ENCODE peak calls at places on chromosomes 5 and 9, in eight cellular contexts. B is GM20000, K is pancreas, P is adrenal gland, I is H9, L is WTC11, N is GM12865, X is heart right ventricle. C is an unnamed sample.

GRCh38 chr9:83959061-83959460 is 21.0 kb downstream of the HNRNPK start:
- DNase-seq in B (no peak), K (no peak), P (peak), I (no peak), L (no peak), N (no peak), X (no peak), C (peak)

GRCh38 chr9:16516887-16517286 is 353.6 kb downstream of the BNC2 start:
- DNase-seq in B (no peak), K (no peak), P (no peak), I (no peak), L (no peak), N (no peak), X (no peak), C (no peak)

GRCh38 chr5:76114192-76114795 is 31.1 kb downstream of the SV2C start:
- DNase-seq in B (no peak), K (peak), P (no peak), I (no peak), L (peak), N (no peak), X (no peak), C (no peak)

GRCh38 chr5:72041643-72042042 is 65.6 kb upstream of the MAP1B start:
- DNase-seq in B (no peak), K (no peak), P (no peak), I (no peak), L (no peak), N (no peak), X (no peak), C (no peak)

GRCh38 chr5:126526493-126526892 is 68.5 kb downstream of the ALDH7A1 start:
- DNase-seq in B (no peak), K (no peak), P (no peak), I (no peak), L (no peak), N (no peak), X (no peak), C (no peak)

GRCh38 chr5:142522983-142523382 is 162.9 kb downstream of the FGF1 start:
- DNase-seq in B (no peak), K (no peak), P (no peak), I (no peak), L (no peak), N (no peak), X (no peak), C (no peak)

GRCh38 chr9:119092125-119092524 is 277.1 kb downstream of the BRINP1 start:
- DNase-seq in B (no peak), K (no peak), P (peak), I (no peak), L (no peak), N (no peak), X (no peak), C (no peak)

GRCh38 chr5:140966293-140967225 is at the start of gene PCDHAC2:
- DNase-seq in B (no peak), K (peak), P (peak), I (peak), L (peak), N (no peak), X (peak), C (peak)

GRCh38 chr9:113737414-113738271 is 138.5 kb upstream of the ZNF618 start:
- DNase-seq in B (peak), K (peak), P (peak), I (peak), L (peak), N (peak), X (no peak), C (peak)

GRCh38 chr5:33806736-33807442 is 84.9 kb downstream of the ADAMTS12 start:
- DNase-seq in B (no peak), K (no peak), P (no peak), I (no peak), L (no peak), N (no peak), X (no peak), C (no peak)

GRCh38 chr5:140295414-140295813 is 7.5 kb downstream of the PFDN1 start:
- DNase-seq in B (no peak), K (peak), P (peak), I (no peak), L (no peak), N (peak), X (no peak), C (no peak)

GRCh38 chr5:66960373-66961137 is 236.0 kb downstream of the CD180 start:
- DNase-seq in B (no peak), K (no peak), P (peak), I (no peak), L (no peak), N (no peak), X (no peak), C (no peak)

GRCh38 chr5:106121972-106122605 is 1548.6 kb downstream of the EFNA5 start:
- DNase-seq in B (peak), K (no peak), P (peak), I (peak), L (peak), N (peak), X (no peak), C (peak)

GRCh38 chr9:125513634-125514413 is 193.2 kb downstream of the MAPKAP1 start:
- DNase-seq in B (peak), K (peak), P (peak), I (no peak), L (no peak), N (peak), X (no peak), C (no peak)

GRCh38 chr9:6197330-6197729 is 18.3 kb upstream of the IL33 start:
- DNase-seq in B (no peak), K (no peak), P (no peak), I (peak), L (no peak), N (peak), X (no peak), C (no peak)

GRCh38 chr5:105978011-105978410 is 1692.7 kb downstream of the EFNA5 start:
- DNase-seq in B (no peak), K (no peak), P (no peak), I (no peak), L (no peak), N (no peak), X (no peak), C (no peak)

GRCh38 chr9:93261735-93262523 is 78.0 kb downstream of the WNK2 start:
- DNase-seq in B (peak), K (peak), P (no peak), I (no peak), L (peak), N (no peak), X (no peak), C (no peak)

GRCh38 chr5:16812911-16813310 is 123.2 kb downstream of the MYO10 start:
- DNase-seq in B (no peak), K (peak), P (no peak), I (no peak), L (no peak), N (no peak), X (no peak), C (no peak)

GRCh38 chr9:123283048-123283408 is 14.6 kb upstream of the STRBP start:
- DNase-seq in B (no peak), K (no peak), P (no peak), I (no peak), L (no peak), N (no peak), X (no peak), C (no peak)

GRCh38 chr9:110942522-110942921 is 95.7 kb downstream of the LPAR1 start:
- DNase-seq in B (no peak), K (no peak), P (no peak), I (no peak), L (no peak), N (no peak), X (no peak), C (no peak)

GRCh38 chr5:164860896-164861295 is 1355.5 kb downstream of the MAT2B start:
- DNase-seq in B (no peak), K (no peak), P (no peak), I (no peak), L (no peak), N (no peak), X (no peak), C (no peak)

GRCh38 chr9:104091028-104091590 is 3.0 kb upstream of the SMC2 start:
- DNase-seq in B (no peak), K (no peak), P (no peak), I (no peak), L (no peak), N (no peak), X (no peak), C (no peak)

GRCh38 chr5:14760548-14761002 is 96.1 kb downstream of the OTULIN start:
- DNase-seq in B (no peak), K (no peak), P (no peak), I (no peak), L (no peak), N (no peak), X (peak), C (no peak)

GRCh38 chr5:142807378-142807911 is 37.3 kb downstream of the ARHGAP26 start:
- DNase-seq in B (peak), K (no peak), P (peak), I (no peak), L (no peak), N (peak), X (peak), C (no peak)

GRCh38 chr9:109010676-109011655 is 2.3 kb downstream of the CTNNAL1 start:
- DNase-seq in B (peak), K (no peak), P (peak), I (no peak), L (no peak), N (peak), X (no peak), C (no peak)

GRCh38 chr5:176628406-176629228 is 1.7 kb downstream of the SNCB start:
- DNase-seq in B (no peak), K (no peak), P (no peak), I (no peak), L (no peak), N (no peak), X (no peak), C (no peak)

GRCh38 chr5:83844320-83845068 is 123.8 kb upstream of the HAPLN1 start:
- DNase-seq in B (peak), K (no peak), P (no peak), I (no peak), L (no peak), N (peak), X (no peak), C (no peak)

GRCh38 chr5:31492824-31493223 is 39.1 kb downstream of the DROSHA start:
- DNase-seq in B (no peak), K (no peak), P (no peak), I (peak), L (peak), N (no peak), X (no peak), C (no peak)

GRCh38 chr5:31481531-31481930 is 50.4 kb downstream of the DROSHA start:
- DNase-seq in B (no peak), K (no peak), P (no peak), I (no peak), L (no peak), N (no peak), X (no peak), C (no peak)

GRCh38 chr5:31485376-31486207 is 46.3 kb downstream of the DROSHA start:
- DNase-seq in B (no peak), K (no peak), P (no peak), I (no peak), L (no peak), N (no peak), X (no peak), C (no peak)

GRCh38 chr5:31487510-31487909 is 44.4 kb downstream of the DROSHA start:
- DNase-seq in B (no peak), K (no peak), P (no peak), I (no peak), L (no peak), N (no peak), X (no peak), C (no peak)
- TF ChIP-seq CTCF in B (no peak), K (no peak), P (no peak), I (no peak), L (no peak), N (no peak), X (no peak), C (no peak)

GRCh38 chr5:98994636-98995035 is 65.8 kb upstream of the CHD1 start:
- DNase-seq in B (no peak), K (no peak), P (no peak), I (no peak), L (no peak), N (no peak), X (no peak), C (no peak)

GRCh38 chr5:98997000-98997399 is 68.2 kb upstream of the CHD1 start:
- DNase-seq in B (no peak), K (no peak), P (no peak), I (no peak), L (no peak), N (no peak), X (no peak), C (no peak)

GRCh38 chr5:98989723-98990122 is 60.9 kb upstream of the CHD1 start:
- DNase-seq in B (no peak), K (no peak), P (no peak), I (no peak), L (no peak), N (no peak), X (no peak), C (no peak)

GRCh38 chr5:98993512-98993911 is 64.7 kb upstream of the CHD1 start:
- DNase-seq in B (no peak), K (no peak), P (no peak), I (no peak), L (no peak), N (peak), X (no peak), C (no peak)

GRCh38 chr5:98992552-98992951 is 63.7 kb upstream of the CHD1 start:
- DNase-seq in B (no peak), K (no peak), P (no peak), I (no peak), L (no peak), N (no peak), X (no peak), C (no peak)
- TF ChIP-seq CTCF in B (no peak), K (no peak), P (no peak), I (no peak), L (no peak), N (no peak), X (no peak), C (no peak)

DNA sequence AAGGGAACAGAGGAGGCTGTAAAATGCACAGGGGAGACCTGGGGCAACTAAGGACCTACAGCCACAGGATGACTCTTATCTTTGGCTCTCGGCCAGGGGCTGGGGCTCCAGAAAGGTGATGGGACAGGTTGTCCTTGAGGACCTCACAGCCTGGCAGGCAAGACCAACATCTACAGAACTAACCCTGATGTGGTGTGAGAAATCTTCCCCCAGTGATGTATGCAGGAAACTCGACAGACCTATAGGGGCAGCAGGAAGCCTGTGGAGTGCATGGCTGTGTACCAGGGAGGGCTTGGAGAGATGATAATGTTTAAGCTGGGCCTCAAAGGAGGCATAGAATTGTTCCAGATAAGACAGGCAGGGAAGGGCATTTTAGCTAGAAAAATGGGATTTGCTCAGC is 68.4 kb upstream of the SLC25A51 start:
- DNase-seq in B (no peak), K (no peak), P (no peak), I (no peak), L (no peak), N (no peak), X (no peak), C (no peak)
- TF ChIP-seq CTCF in B (no peak), K (no peak), P (no peak), I (peak), L (no peak), N (no peak), X (no peak), C (peak)

GRCh38 chr5:171999877-172000276 is 6.6 kb downstream of the FBXW11 start:
- DNase-seq in B (peak), K (no peak), P (no peak), I (no peak), L (no peak), N (peak), X (no peak), C (no peak)

GRCh38 chr5:172002840-172003512 is 3.5 kb downstream of the FBXW11 start:
- DNase-seq in B (no peak), K (no peak), P (no peak), I (no peak), L (no peak), N (no peak), X (no peak), C (no peak)

GRCh38 chr5:172003750-172004149 is 2.7 kb downstream of the FBXW11 start:
- DNase-seq in B (no peak), K (no peak), P (no peak), I (no peak), L (no peak), N (no peak), X (no peak), C (no peak)

GRCh38 chr5:172004824-172005237 is 1.6 kb downstream of the FBXW11 start:
- DNase-seq in B (no peak), K (no peak), P (peak), I (no peak), L (no peak), N (peak), X (no peak), C (no peak)

GRCh38 chr5:172002310-172002709 is 4.1 kb downstream of the FBXW11 start:
- DNase-seq in B (peak), K (no peak), P (no peak), I (no peak), L (no peak), N (peak), X (no peak), C (no peak)
- TF ChIP-seq CTCF in B (peak), K (no peak), P (peak), I (peak), L (no peak), N (peak), X (no peak), C (peak)

DNA sequence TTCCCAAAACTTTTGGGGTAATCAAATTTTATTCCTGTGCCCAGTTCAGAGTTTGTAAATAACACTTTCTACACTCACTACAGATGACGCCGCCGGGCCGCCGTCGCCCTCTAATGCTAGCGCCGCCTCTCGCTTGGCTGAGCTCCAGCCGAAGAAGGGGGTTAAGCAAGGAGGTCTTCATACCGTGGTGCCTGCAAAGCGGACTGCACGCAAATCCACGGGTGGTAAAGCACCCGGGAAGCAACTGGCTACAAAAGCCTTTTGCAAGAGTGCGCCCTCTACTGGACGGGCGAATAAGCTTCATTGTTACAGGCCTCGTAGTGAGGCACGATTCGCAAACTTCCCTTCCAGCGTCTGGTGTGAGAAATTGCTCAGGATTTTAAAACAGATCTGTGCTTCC is 280.4 kb downstream of the MEF2C start:
- DNase-seq in B (no peak), K (no peak), P (peak), I (no peak), L (peak), N (peak), X (no peak), C (peak)
- TF ChIP-seq CTCF in B (peak), K (no peak), P (no peak), I (peak), L (peak), N (peak), X (no peak), C (peak)

DNA sequence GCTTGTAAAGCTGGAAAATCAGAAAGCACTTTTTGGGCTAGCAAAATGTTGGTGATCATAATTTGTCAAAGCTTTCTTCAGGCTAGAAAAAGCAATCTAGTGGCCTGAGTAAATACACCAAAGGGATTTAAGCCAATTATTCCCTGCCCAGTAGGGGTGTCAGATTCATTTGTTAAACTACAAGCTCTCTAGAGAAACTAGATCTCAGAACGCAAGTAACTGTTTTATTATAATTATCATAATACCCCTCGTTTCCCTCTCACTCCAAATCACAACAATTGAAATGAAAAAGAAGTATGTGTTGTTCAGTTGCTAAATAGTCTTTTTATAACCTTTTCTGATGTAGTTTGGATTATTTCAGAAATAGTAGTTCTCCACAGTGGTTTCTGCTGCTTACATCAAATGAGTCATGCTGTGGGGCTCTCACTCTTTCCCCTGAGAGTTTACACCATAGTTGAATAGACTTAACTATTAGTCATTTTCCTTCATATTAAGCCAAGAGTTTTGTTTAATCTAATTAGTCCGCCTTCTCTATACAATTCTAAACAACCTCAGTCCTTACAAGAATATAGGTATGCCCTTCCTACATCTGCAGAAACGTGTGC is 918.6 kb upstream of the DMAC1 start:
- DNase-seq in B (no peak), K (no peak), P (no peak), I (no peak), L (no peak), N (no peak), X (no peak), C (no peak)
- TF ChIP-seq CTCF in B (no peak), K (no peak), P (no peak), I (no peak), L (no peak), N (no peak), X (no peak), C (no peak)

GRCh38 chr5:50751064-50751657 is 84.7 kb downstream of the PARP8 start:
- DNase-seq in B (peak), K (no peak), P (no peak), I (no peak), L (no peak), N (peak), X (no peak), C (peak)
- TF ChIP-seq CTCF in B (peak), K (peak), P (peak), I (peak), L (peak), N (peak), X (peak), C (peak)